ENCODE peak calls at places on chromosomes 16 and 17, in seven cellular contexts. T, F, P, B, W, M and J are unnamed samples.

GRCh38 chr17:33929181-33929724 is 325.8 kb upstream of the CCL2 start:
- DNase-seq in M (no peak), B (no peak), F (no peak), W (no peak), T (no peak), P (no peak), J (no peak)

GRCh38 chr16:14562691-14563491 is 67.2 kb downstream of the PARN start:
- DNase-seq in M (no peak), B (no peak), W (no peak), P (no peak), T (no peak), F (no peak), J (no peak)

GRCh38 chr17:31433091-31433790 is 41.8 kb downstream of the RAB11FIP4 start:
- DNase-seq in B (no peak), F (no peak), W (no peak), T (peak), M (no peak), P (peak), J (no peak)

GRCh38 chr17:64496348-64496785 is 487 bp downstream of the POLG2 start:
- DNase-seq in W (no peak), M (no peak), F (no peak), B (no peak), P (no peak), T (no peak), J (no peak)

GRCh38 chr17:586920-587319 is 127.7 kb downstream of the VPS53 start:
- DNase-seq in P (no peak), W (no peak), F (no peak), B (no peak), M (no peak), T (no peak), J (no peak)

GRCh38 chr17:2782030-2782429 is 14.2 kb upstream of the RAP1GAP2 start:
- DNase-seq in B (no peak), W (peak), T (no peak), M (no peak), P (no peak), F (peak), J (no peak)

GRCh38 chr17:57130708-57131461 is 45.8 kb downstream of the AKAP1 start:
- DNase-seq in M (peak), B (peak), W (peak), P (peak), F (peak), T (peak), J (peak)

GRCh38 chr16:85417156-85417860 is 195.8 kb upstream of the GSE1 start:
- DNase-seq in B (no peak), P (no peak), F (no peak), W (peak), M (no peak), T (no peak), J (peak)

GRCh38 chr17:82228842-82229685 is at the start of gene SLC16A3:
- DNase-seq in T (peak), F (peak), W (peak), M (no peak), P (peak), B (peak), J (peak)

GRCh38 chr17:78364436-78365281 is 4.8 kb upstream of the SOCS3 start:
- DNase-seq in P (no peak), W (no peak), B (no peak), M (no peak), T (peak), F (no peak), J (no peak)

GRCh38 chr17:72164340-72164739 is 43.5 kb downstream of the SOX9 start:
- DNase-seq in B (no peak), P (no peak), W (no peak), M (no peak), T (no peak), F (no peak), J (no peak)

GRCh38 chr17:78853926-78854394 is 13.3 kb upstream of the USP36 start:
- DNase-seq in B (no peak), F (no peak), T (no peak), W (no peak), P (no peak), M (no peak), J (no peak)

GRCh38 chr17:59796138-59796537 is 88.7 kb downstream of the VMP1 start:
- DNase-seq in B (no peak), P (no peak), T (no peak), W (no peak), F (no peak), M (no peak), J (no peak)

GRCh38 chr17:73423159-73423715 is 111.4 kb upstream of the CDC42EP4 start:
- DNase-seq in T (no peak), M (no peak), B (no peak), F (no peak), P (no peak), W (no peak), J (no peak)

GRCh38 chr17:34487616-34488015 is 91.8 kb upstream of the TMEM132E start:
- DNase-seq in B (no peak), F (no peak), T (no peak), P (no peak), M (no peak), W (no peak), J (no peak)

GRCh38 chr16:22233050-22233405 is 26.9 kb downstream of the EEF2K start:
- DNase-seq in T (no peak), P (no peak), W (no peak), B (no peak), M (no peak), F (no peak), J (no peak)

GRCh38 chr17:74351552-74352210 is 10.0 kb downstream of the BTBD17 start:
- DNase-seq in M (no peak), P (no peak), B (no peak), F (no peak), W (no peak), T (no peak), J (peak)